ENCODE peak calls at places on chromosomes 3 and 15, in six cellular contexts. One of them, this sample, is unnamed. For H3K9me3, the result is how much of the 10 kb centered on the place peaks cover.

GRCh38 chr3:33722626-33723370 is 4.7 kb upstream of the CLASP2 start:
- DNase-seq in right lobe of liver: no peak
- DNase-seq in psoas muscle: no peak
- DNase-seq in ovary: no peak
- DNase-seq in heart left ventricle: no peak
- DNase-seq in endothelial cell of umbilical vein: peak
- DNase-seq in this sample: no peak

GRCh38 chr15:46442196-46442595 is 807.4 kb downstream of the SQOR start:
- DNase-seq in right lobe of liver: no peak
- DNase-seq in psoas muscle: no peak
- DNase-seq in ovary: no peak
- DNase-seq in heart left ventricle: no peak
- DNase-seq in endothelial cell of umbilical vein: no peak
- DNase-seq in this sample: peak

GRCh38 chr3:123749716-123750115 is 134.4 kb downstream of the MYLK start:
- DNase-seq in right lobe of liver: no peak
- DNase-seq in psoas muscle: no peak
- DNase-seq in ovary: no peak
- DNase-seq in heart left ventricle: no peak
- DNase-seq in endothelial cell of umbilical vein: no peak
- DNase-seq in this sample: no peak

GRCh38 chr15:89496155-89497098 is at the start of gene RHCG:
- DNase-seq in right lobe of liver: peak
- DNase-seq in psoas muscle: no peak
- DNase-seq in ovary: no peak
- DNase-seq in heart left ventricle: no peak
- DNase-seq in endothelial cell of umbilical vein: peak
- DNase-seq in this sample: peak

GRCh38 chr15:63473007-63473748 is 31.2 kb upstream of the USP3 start:
- DNase-seq in right lobe of liver: no peak
- DNase-seq in psoas muscle: no peak
- DNase-seq in ovary: no peak
- DNase-seq in heart left ventricle: no peak
- DNase-seq in endothelial cell of umbilical vein: no peak
- DNase-seq in this sample: no peak

GRCh38 chr3:30553641-30554316 is 52.6 kb upstream of the TGFBR2 start:
- DNase-seq in right lobe of liver: no peak
- DNase-seq in psoas muscle: no peak
- DNase-seq in ovary: no peak
- DNase-seq in heart left ventricle: no peak
- DNase-seq in endothelial cell of umbilical vein: no peak
- DNase-seq in this sample: no peak

GRCh38 chr3:168272343-168272984 is 176.7 kb upstream of the GOLIM4 start:
- DNase-seq in right lobe of liver: no peak
- DNase-seq in psoas muscle: no peak
- DNase-seq in ovary: no peak
- DNase-seq in heart left ventricle: no peak
- DNase-seq in endothelial cell of umbilical vein: no peak
- DNase-seq in this sample: no peak

GRCh38 chr15:58873267-58873666 is 60.2 kb downstream of the SLTM start:
- DNase-seq in right lobe of liver: no peak
- DNase-seq in psoas muscle: no peak
- DNase-seq in ovary: no peak
- DNase-seq in heart left ventricle: no peak
- DNase-seq in endothelial cell of umbilical vein: no peak
- DNase-seq in this sample: no peak

GRCh38 chr3:165768680-165769079 is 68.5 kb downstream of the BCHE start:
- DNase-seq in right lobe of liver: no peak
- DNase-seq in psoas muscle: no peak
- DNase-seq in ovary: no peak
- DNase-seq in heart left ventricle: no peak
- DNase-seq in endothelial cell of umbilical vein: no peak
- DNase-seq in this sample: no peak

GRCh38 chr3:118986734-118987133 is 47.9 kb downstream of the IGSF11 start:
- DNase-seq in right lobe of liver: no peak
- DNase-seq in psoas muscle: no peak
- DNase-seq in ovary: no peak
- DNase-seq in heart left ventricle: no peak
- DNase-seq in endothelial cell of umbilical vein: no peak
- DNase-seq in this sample: no peak

GRCh38 chr3:184719709-184720108 is 7.8 kb upstream of the MAGEF1 start:
- DNase-seq in right lobe of liver: no peak
- DNase-seq in psoas muscle: no peak
- DNase-seq in ovary: no peak
- DNase-seq in heart left ventricle: no peak
- DNase-seq in endothelial cell of umbilical vein: no peak
- DNase-seq in this sample: no peak

GRCh38 chr3:78258798-78259197 is 1218.9 kb downstream of the ROBO2 start:
- DNase-seq in right lobe of liver: no peak
- DNase-seq in psoas muscle: no peak
- DNase-seq in ovary: no peak
- DNase-seq in heart left ventricle: no peak
- DNase-seq in endothelial cell of umbilical vein: no peak
- DNase-seq in this sample: no peak

GRCh38 chr3:191378142-191378541 is 47.8 kb upstream of the UTS2B start:
- DNase-seq in right lobe of liver: no peak
- DNase-seq in psoas muscle: no peak
- DNase-seq in ovary: no peak
- DNase-seq in heart left ventricle: no peak
- DNase-seq in endothelial cell of umbilical vein: no peak
- DNase-seq in this sample: no peak

GRCh38 chr3:65785065-65785645 is 253.6 kb downstream of the MAGI1 start:
- DNase-seq in right lobe of liver: no peak
- DNase-seq in psoas muscle: no peak
- DNase-seq in ovary: no peak
- DNase-seq in heart left ventricle: no peak
- DNase-seq in endothelial cell of umbilical vein: peak
- DNase-seq in this sample: peak

GRCh38 chr3:9649791-9650521 is 651 bp downstream of the MTMR14 start:
- DNase-seq in right lobe of liver: no peak
- DNase-seq in psoas muscle: no peak
- DNase-seq in ovary: no peak
- DNase-seq in heart left ventricle: no peak
- DNase-seq in endothelial cell of umbilical vein: no peak
- DNase-seq in this sample: no peak

GRCh38 chr3:10816019-10816862 is at the start of gene SLC6A11:
- DNase-seq in right lobe of liver: no peak
- DNase-seq in psoas muscle: no peak
- DNase-seq in ovary: no peak
- DNase-seq in heart left ventricle: no peak
- DNase-seq in endothelial cell of umbilical vein: no peak
- DNase-seq in this sample: peak

GRCh38 chr3:53129344-53129743 is 891 bp downstream of the RFT1 start:
- DNase-seq in right lobe of liver: no peak
- DNase-seq in psoas muscle: no peak
- DNase-seq in ovary: no peak
- DNase-seq in heart left ventricle: no peak
- DNase-seq in endothelial cell of umbilical vein: no peak
- DNase-seq in this sample: no peak

GRCh38 chr3:23271876-23272741 is 69.0 kb downstream of the UBE2E2 start:
- DNase-seq in right lobe of liver: peak
- DNase-seq in psoas muscle: no peak
- DNase-seq in ovary: no peak
- DNase-seq in heart left ventricle: no peak
- DNase-seq in endothelial cell of umbilical vein: no peak
- DNase-seq in this sample: no peak

GRCh38 chr3:10758304-10759037 is 57.6 kb upstream of the SLC6A11 start:
- DNase-seq in right lobe of liver: peak
- DNase-seq in psoas muscle: peak
- DNase-seq in ovary: peak
- DNase-seq in heart left ventricle: peak
- DNase-seq in endothelial cell of umbilical vein: peak
- DNase-seq in this sample: peak

GRCh38 chr3:144104146-144104545 is 132.5 kb downstream of the DIPK2A start:
- DNase-seq in right lobe of liver: no peak
- DNase-seq in psoas muscle: no peak
- DNase-seq in ovary: no peak
- DNase-seq in heart left ventricle: no peak
- DNase-seq in endothelial cell of umbilical vein: no peak
- DNase-seq in this sample: no peak

GRCh38 chr3:15794842-15795562 is 2.8 kb downstream of the ANKRD28 start:
- DNase-seq in right lobe of liver: no peak
- DNase-seq in psoas muscle: no peak
- DNase-seq in ovary: no peak
- DNase-seq in heart left ventricle: no peak
- DNase-seq in endothelial cell of umbilical vein: peak
- DNase-seq in this sample: no peak

GRCh38 chr3:126216416-126216815 is 36.0 kb upstream of the ALDH1L1 start:
- DNase-seq in right lobe of liver: no peak
- DNase-seq in psoas muscle: no peak
- DNase-seq in ovary: no peak
- DNase-seq in heart left ventricle: no peak
- DNase-seq in endothelial cell of umbilical vein: no peak
- DNase-seq in this sample: no peak
- TF ChIP-seq CTCF in right lobe of liver: no peak
- TF ChIP-seq CTCF in psoas muscle: no peak
- TF ChIP-seq CTCF in ovary: no peak
- TF ChIP-seq CTCF in heart left ventricle: no peak
- TF ChIP-seq CTCF in endothelial cell of umbilical vein: no peak
- TF ChIP-seq CTCF in this sample: no peak

GRCh38 chr15:25186906-25187645 is 232.3 kb downstream of the SNRPN start:
- DNase-seq in right lobe of liver: peak
- DNase-seq in psoas muscle: no peak
- DNase-seq in ovary: no peak
- DNase-seq in heart left ventricle: no peak
- DNase-seq in endothelial cell of umbilical vein: no peak
- DNase-seq in this sample: no peak

GRCh38 chr15:25188551-25189101 is 233.8 kb downstream of the SNRPN start:
- DNase-seq in right lobe of liver: no peak
- DNase-seq in psoas muscle: no peak
- DNase-seq in ovary: no peak
- DNase-seq in heart left ventricle: no peak
- DNase-seq in endothelial cell of umbilical vein: no peak
- DNase-seq in this sample: no peak

GRCh38 chr15:25189551-25189950 is 234.8 kb downstream of the SNRPN start:
- DNase-seq in right lobe of liver: no peak
- DNase-seq in psoas muscle: no peak
- DNase-seq in ovary: no peak
- DNase-seq in heart left ventricle: no peak
- DNase-seq in endothelial cell of umbilical vein: no peak
- DNase-seq in this sample: no peak

GRCh38 chr15:25188051-25188450 is 233.3 kb downstream of the SNRPN start:
- DNase-seq in right lobe of liver: peak
- DNase-seq in psoas muscle: no peak
- DNase-seq in ovary: no peak
- DNase-seq in heart left ventricle: no peak
- DNase-seq in endothelial cell of umbilical vein: no peak
- DNase-seq in this sample: no peak

DNA sequence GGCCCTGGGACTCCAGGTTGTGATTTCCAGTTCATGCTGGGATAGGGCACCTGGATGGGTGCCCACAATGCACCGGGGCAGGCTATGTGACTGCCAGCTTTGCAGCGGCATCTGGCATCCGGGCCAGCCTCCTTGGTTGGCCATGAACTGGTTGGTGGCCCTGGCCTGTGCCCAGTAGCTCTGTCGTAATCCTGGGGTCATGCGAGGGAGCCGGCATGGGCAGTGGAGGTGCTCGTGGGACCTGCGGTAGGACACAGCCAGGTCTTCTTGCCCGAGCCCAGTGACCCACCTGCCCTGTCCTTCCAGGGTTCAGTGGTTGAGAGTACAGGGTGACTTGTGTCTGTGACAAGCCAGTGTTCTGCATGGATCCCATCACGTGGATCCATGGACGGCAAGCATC is 237.9 kb downstream of the SNRPN start:
- DNase-seq in right lobe of liver: peak
- DNase-seq in psoas muscle: no peak
- DNase-seq in ovary: no peak
- DNase-seq in heart left ventricle: no peak
- DNase-seq in endothelial cell of umbilical vein: no peak
- DNase-seq in this sample: no peak
- H3K9me3 ChIP-seq in right lobe of liver: under half
- H3K9me3 ChIP-seq in psoas muscle: under half
- H3K9me3 ChIP-seq in ovary: under half
- H3K9me3 ChIP-seq in heart left ventricle: under half
- H3K9me3 ChIP-seq in endothelial cell of umbilical vein: under half
- H3K9me3 ChIP-seq in this sample: under half

GRCh38 chr15:32105258-32106248 is 75.2 kb downstream of the CHRNA7 start:
- DNase-seq in right lobe of liver: no peak
- DNase-seq in psoas muscle: no peak
- DNase-seq in ovary: no peak
- DNase-seq in heart left ventricle: peak
- DNase-seq in endothelial cell of umbilical vein: no peak
- DNase-seq in this sample: no peak

GRCh38 chr15:32107477-32108080 is 77.3 kb downstream of the CHRNA7 start:
- DNase-seq in right lobe of liver: no peak
- DNase-seq in psoas muscle: no peak
- DNase-seq in ovary: no peak
- DNase-seq in heart left ventricle: no peak
- DNase-seq in endothelial cell of umbilical vein: no peak
- DNase-seq in this sample: no peak

GRCh38 chr15:32100286-32100685 is 70.0 kb downstream of the CHRNA7 start:
- DNase-seq in right lobe of liver: no peak
- DNase-seq in psoas muscle: no peak
- DNase-seq in ovary: no peak
- DNase-seq in heart left ventricle: no peak
- DNase-seq in endothelial cell of umbilical vein: no peak
- DNase-seq in this sample: no peak

GRCh38 chr15:32106401-32107381 is 76.4 kb downstream of the CHRNA7 start:
- DNase-seq in right lobe of liver: no peak
- DNase-seq in psoas muscle: no peak
- DNase-seq in ovary: no peak
- DNase-seq in heart left ventricle: no peak
- DNase-seq in endothelial cell of umbilical vein: no peak
- DNase-seq in this sample: no peak

GRCh38 chr15:32104061-32104980 is 74.0 kb downstream of the CHRNA7 start:
- DNase-seq in right lobe of liver: no peak
- DNase-seq in psoas muscle: no peak
- DNase-seq in ovary: no peak
- DNase-seq in heart left ventricle: no peak
- DNase-seq in endothelial cell of umbilical vein: no peak
- DNase-seq in this sample: no peak
- TF ChIP-seq CTCF in right lobe of liver: no peak
- TF ChIP-seq CTCF in psoas muscle: no peak
- TF ChIP-seq CTCF in ovary: no peak
- TF ChIP-seq CTCF in heart left ventricle: no peak
- TF ChIP-seq CTCF in endothelial cell of umbilical vein: no peak
- TF ChIP-seq CTCF in this sample: no peak

DNA sequence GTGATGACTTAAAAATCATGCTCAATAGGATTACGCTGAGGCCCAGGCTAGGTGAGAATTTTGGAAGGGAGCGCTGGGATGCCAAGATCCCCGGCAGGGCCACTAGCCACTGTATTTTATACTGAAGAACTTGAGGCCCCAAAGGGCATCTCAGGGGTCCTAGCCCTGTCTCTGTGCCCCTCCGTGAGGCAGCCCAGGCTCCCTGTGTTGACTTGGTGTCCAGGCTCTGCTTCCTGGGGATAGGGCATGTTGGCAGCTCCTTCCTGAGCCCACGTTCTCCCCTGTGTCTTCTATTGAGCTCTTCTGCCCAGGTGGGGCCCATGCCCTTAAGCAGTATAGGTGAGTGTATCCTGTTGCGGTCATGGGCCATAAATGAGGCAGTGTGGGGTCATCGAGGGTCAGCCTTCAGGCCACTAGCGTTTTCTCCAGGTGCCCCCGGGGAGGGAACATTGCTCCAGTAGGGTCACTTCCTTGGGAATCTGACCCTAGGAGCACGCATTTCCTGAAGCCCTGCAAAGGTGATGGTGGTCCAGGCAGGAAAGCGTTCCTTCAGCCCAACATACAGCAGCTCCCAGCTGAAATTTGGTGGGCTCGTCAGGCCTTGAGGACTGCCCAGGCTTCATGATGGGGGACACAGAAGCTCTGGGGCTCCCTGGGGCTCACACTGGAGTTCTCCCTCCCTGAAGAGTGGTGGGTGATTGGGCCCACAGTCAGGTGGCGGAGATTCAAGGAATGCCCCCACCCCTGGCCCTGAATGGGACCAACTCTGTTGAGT is 189.4 kb downstream of the UBE3A start:
- DNase-seq in right lobe of liver: no peak
- DNase-seq in psoas muscle: no peak
- DNase-seq in ovary: peak
- DNase-seq in heart left ventricle: no peak
- DNase-seq in endothelial cell of umbilical vein: no peak
- DNase-seq in this sample: no peak
- H3K9me3 ChIP-seq in right lobe of liver: under half
- H3K9me3 ChIP-seq in psoas muscle: under half
- H3K9me3 ChIP-seq in ovary: under half
- H3K9me3 ChIP-seq in heart left ventricle: under half
- H3K9me3 ChIP-seq in endothelial cell of umbilical vein: under half
- H3K9me3 ChIP-seq in this sample: under half

This sample was measured in hepatocyte.